ENCODE peak calls at places on chromosomes 6 and 20, in seven cellular contexts. F is fibroblast of lung, M is ascending aorta, H is WERI-Rb-1, R is IMR-90, P is progenitor cell of endocrine pancreas, D is K562. N is an unnamed sample.
A peak's percentile ranks its signal among the peaks of the same experiment; 100 is the strongest.

GRCh38 chr6:116278853-116279231 is 888 bp downstream of the TSPYL1 start:
- DNase-seq in F (no peak), M (no peak), H (no peak), R (peak; percentile 39), P (no peak), D (no peak), N (peak; percentile 71)

GRCh38 chr20:59063358-59064213 is 21.0 kb upstream of the PRELID3B start:
- DNase-seq in F (peak; percentile 92), M (no peak), H (peak; percentile 50), R (peak; percentile 95), P (no peak), D (no peak), N (peak; percentile 32)

GRCh38 chr20:45892049-45892816 is 1.1 kb downstream of the CTSA start:
- DNase-seq in F (no peak), M (no peak), H (peak; percentile 35), R (peak; percentile 41), P (no peak), D (peak; percentile 47), N (peak; percentile 90)

GRCh38 chr20:23225407-23226060 is 125.1 kb upstream of the NXT1 start:
- DNase-seq in F (peak; percentile 76), M (peak; percentile 89), H (no peak), R (peak; percentile 82), P (no peak), D (no peak), N (peak; percentile 87)

GRCh38 chr6:35419431-35419830 is 32.7 kb upstream of the FANCE start:
- DNase-seq in F (peak; percentile 30), M (no peak), H (peak; percentile 60), R (peak; percentile 91), P (no peak), D (no peak), N (no peak)

GRCh38 chr6:27178001-27178730 is 69.3 kb upstream of the PRSS16 start:
- DNase-seq in F (peak; percentile 95), M (peak; percentile 88), H (no peak), R (peak; percentile 94), P (peak; percentile 22), D (no peak), N (no peak)

GRCh38 chr6:7367408-7367807 is 22.1 kb downstream of the CAGE1 start:
- DNase-seq in F (no peak), M (no peak), H (no peak), R (no peak), P (no peak), D (no peak), N (no peak)

GRCh38 chr6:87909849-87910248 is 137.8 kb upstream of the SPACA1 start:
- DNase-seq in F (peak; percentile 97), M (peak; percentile 65), H (no peak), R (peak; percentile 61), P (no peak), D (no peak), N (peak; percentile 58)

GRCh38 chr20:57104711-57105110 is 161.7 kb downstream of the BMP7 start:
- DNase-seq in F (no peak), M (no peak), H (no peak), R (no peak), P (no peak), D (no peak), N (no peak)

GRCh38 chr6:34671801-34672656 is 24.5 kb downstream of the ILRUN start:
- DNase-seq in F (peak; percentile 55), M (no peak), H (no peak), R (peak; percentile 55), P (no peak), D (peak; percentile 85), N (peak; percentile 90)

GRCh38 chr6:78243519-78243918 is 590.7 kb downstream of the MEI4 start:
- DNase-seq in F (peak; percentile 63), M (no peak), H (no peak), R (peak; percentile 8), P (no peak), D (no peak), N (no peak)

GRCh38 chr6:149746147-149746946 is at the start of gene NUP43:
- DNase-seq in F (peak; percentile 95), M (peak; percentile 96), H (peak; percentile 96), R (peak; percentile 95), P (peak; percentile 83), D (peak; percentile 90), N (peak; percentile 95)

GRCh38 chr20:21360686-21361085 is 36.6 kb downstream of the NKX2-4 start:
- DNase-seq in F (peak; percentile 50), M (no peak), H (no peak), R (peak; percentile 40), P (no peak), D (no peak), N (peak; percentile 41)

GRCh38 chr6:84770521-84770920 is 6.1 kb upstream of the TBX18 start:
- DNase-seq in F (no peak), M (no peak), H (no peak), R (no peak), P (no peak), D (no peak), N (no peak)

GRCh38 chr6:83126807-83127206 is 59.3 kb downstream of the DOP1A start:
- DNase-seq in F (no peak), M (no peak), H (no peak), R (no peak), P (no peak), D (no peak), N (no peak)

GRCh38 chr20:11001767-11002540 is 328.2 kb upstream of the JAG1 start:
- DNase-seq in F (peak; percentile 74), M (no peak), H (no peak), R (peak; percentile 56), P (no peak), D (no peak), N (no peak)

GRCh38 chr20:10998476-10998875 is 324.7 kb upstream of the JAG1 start:
- DNase-seq in F (no peak), M (no peak), H (no peak), R (no peak), P (no peak), D (no peak), N (no peak)

GRCh38 chr20:11003341-11003740 is 329.5 kb upstream of the JAG1 start:
- DNase-seq in F (no peak), M (no peak), H (no peak), R (no peak), P (no peak), D (no peak), N (no peak)

DNA sequence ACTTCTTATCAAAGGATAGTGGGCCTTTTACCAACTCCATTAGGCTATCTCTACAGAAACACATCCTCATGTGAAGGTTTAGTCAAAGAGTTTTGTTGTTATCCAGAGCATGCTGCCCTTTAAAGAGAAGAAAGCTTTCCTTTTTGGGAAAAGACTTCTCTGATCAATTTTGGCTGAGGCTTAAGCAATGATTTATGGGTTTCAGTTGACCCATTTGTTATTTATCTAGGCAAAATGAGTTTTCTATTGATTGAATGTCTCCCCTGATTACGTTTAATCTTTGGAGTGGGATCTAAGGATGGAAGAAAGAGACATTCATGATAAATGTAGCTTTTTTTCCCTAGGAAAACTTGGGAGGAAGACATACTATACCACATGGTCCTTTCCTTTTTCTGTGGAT is 326.6 kb upstream of the JAG1 start:
- DNase-seq in F (no peak), M (no peak), H (no peak), R (no peak), P (no peak), D (no peak), N (no peak)
- TF ChIP-seq CTCF in F (no peak), M (no peak), H (no peak), R (no peak), P (no peak), D (no peak), N (no peak)

DNA sequence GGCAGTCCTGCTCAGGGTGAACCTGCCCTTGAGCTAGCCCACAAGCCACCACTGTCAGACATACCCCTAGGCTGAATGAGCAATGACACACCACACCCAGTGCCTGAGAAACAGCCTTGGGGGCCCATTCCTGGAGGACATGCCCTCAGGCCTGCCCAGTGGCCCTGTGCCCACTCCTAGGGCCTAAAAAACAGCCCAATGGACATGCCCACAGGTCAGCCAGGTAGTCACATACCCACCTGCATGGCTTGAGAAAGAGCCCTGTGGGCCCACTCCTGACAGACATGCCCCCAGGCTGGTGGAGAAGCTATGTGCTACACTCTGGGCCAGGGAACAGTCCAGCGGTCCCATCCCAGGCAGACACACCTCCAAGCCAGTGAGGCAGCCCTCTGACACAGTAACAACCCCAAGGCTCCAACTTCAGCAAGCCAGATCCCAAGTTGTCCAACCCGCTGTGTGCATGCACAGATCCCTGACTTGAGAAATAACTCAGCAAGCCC is 491.1 kb downstream of the KIF16B start:
- DNase-seq in F (no peak), M (no peak), H (no peak), R (no peak), P (no peak), D (no peak), N (no peak)
- TF ChIP-seq CTCF in F (no peak), M (no peak), H (no peak), R (no peak), P (no peak), D (no peak), N (no peak)

DNA sequence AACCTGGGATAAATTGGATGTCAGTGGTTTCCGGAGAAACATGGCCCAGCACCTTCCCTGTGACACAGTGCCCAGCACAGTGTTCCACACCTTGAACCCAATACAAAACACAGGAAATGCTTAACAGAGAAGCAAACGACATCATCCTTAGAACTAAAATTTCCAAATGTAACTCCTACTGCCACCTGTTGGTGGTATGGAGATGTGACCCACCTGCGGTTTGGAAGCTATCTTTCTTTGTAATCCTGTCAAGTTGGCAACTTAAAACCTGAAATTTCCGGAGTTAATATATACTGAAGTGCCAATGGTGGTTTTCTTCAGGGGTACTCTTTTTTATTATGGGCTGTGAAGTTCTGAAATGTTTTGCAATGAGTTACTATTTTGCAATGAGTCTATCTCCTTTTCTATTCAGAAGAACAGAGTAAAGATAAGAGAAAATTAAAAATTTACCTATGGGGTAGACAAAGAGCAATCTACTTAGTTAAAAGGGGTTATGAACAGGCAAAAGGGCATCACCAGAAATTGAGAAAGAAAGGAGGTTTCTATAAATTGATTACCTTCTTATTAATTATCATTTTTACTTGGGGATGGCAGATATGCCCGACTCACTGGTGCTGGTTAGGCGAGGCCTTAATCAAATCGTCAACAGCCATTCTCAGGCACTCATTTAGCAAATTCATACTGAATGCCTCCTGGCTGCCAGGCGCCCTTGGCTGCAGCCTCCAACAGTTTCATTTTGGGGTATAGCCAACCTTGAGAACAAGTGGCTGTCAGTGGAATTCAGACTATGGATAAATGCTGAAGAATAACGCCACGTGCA is 658.6 kb downstream of the PTPRT start:
- DNase-seq in F (no peak), M (no peak), H (peak; percentile 20), R (no peak), P (no peak), D (peak; percentile 47), N (peak; percentile 25)
- TF ChIP-seq CTCF in F (peak; percentile 21), M (peak; percentile 39), H (peak; percentile 63), R (peak; percentile 20), P (peak; percentile 76), D (peak; percentile 67), N (no peak)

GRCh38 chr6:133187657-133188453 is 53.3 kb upstream of the EYA4 start:
- DNase-seq in F (peak; percentile 80), M (no peak), H (no peak), R (peak; percentile 85), P (no peak), D (no peak), N (peak; percentile 51)

GRCh38 chr6:133183691-133184090 is 57.5 kb upstream of the EYA4 start:
- DNase-seq in F (no peak), M (no peak), H (no peak), R (no peak), P (no peak), D (no peak), N (no peak)

GRCh38 chr6:133185731-133186130 is 55.4 kb upstream of the EYA4 start:
- DNase-seq in F (no peak), M (no peak), H (no peak), R (no peak), P (no peak), D (no peak), N (no peak)

GRCh38 chr6:133187114-133187513 is 54.0 kb upstream of the EYA4 start:
- DNase-seq in F (no peak), M (no peak), H (no peak), R (no peak), P (no peak), D (no peak), N (no peak)

GRCh38 chr6:133184798-133185380 is 56.3 kb upstream of the EYA4 start:
- DNase-seq in F (peak; percentile 23), M (no peak), H (no peak), R (peak; percentile 53), P (no peak), D (no peak), N (no peak)
- TF ChIP-seq CTCF in F (peak; percentile 54), M (peak; percentile 59), H (no peak), R (peak; percentile 70), P (peak; percentile 67), D (peak; percentile 40), N (peak; percentile 65)

N was measured in osteoblast.